ENCODE peak calls at places on chromosomes 3 and 15, in five cellular contexts. X is neuronal stem cell, N is mesenchymal stem cell, D is trophoblast cell, O is H1. W is an unnamed sample.

GRCh38 chr15:61116830-61117229 is 112.3 kb downstream of the RORA start:
- DNase-seq in X (no peak), N (no peak), D (no peak), O (no peak), W (no peak)

GRCh38 chr3:46713898-46714552 is 3.6 kb downstream of the PRSS50 start:
- DNase-seq in X (no peak), N (no peak), D (no peak), O (no peak), W (peak; percentile 17)

GRCh38 chr3:33075996-33076395 is 20.9 kb downstream of the GLB1 start:
- DNase-seq in X (no peak), N (no peak), D (no peak), O (no peak), W (no peak)

GRCh38 chr15:95265419-95265997 is 1034.1 kb downstream of the MCTP2 start:
- DNase-seq in X (no peak), N (no peak), D (peak; percentile 41), O (no peak), W (no peak)

GRCh38 chr15:78350058-78350457 is 9.9 kb downstream of the CRABP1 start:
- DNase-seq in X (no peak), N (no peak), D (no peak), O (no peak), W (no peak)

GRCh38 chr3:85141-85540 is 111.4 kb upstream of the CHL1 start:
- DNase-seq in X (no peak), N (no peak), D (no peak), O (no peak), W (no peak)

GRCh38 chr3:72288955-72289707 is 504.2 kb upstream of the PROK2 start:
- DNase-seq in X (no peak), N (no peak), D (peak; percentile 51), O (no peak), W (no peak)

GRCh38 chr3:53774414-53774813 is 71.8 kb downstream of the CHDH start:
- DNase-seq in X (no peak), N (no peak), D (peak; percentile 9), O (no peak), W (no peak)

GRCh38 chr3:160400048-160400630 is 689 bp downstream of the SMC4 start:
- DNase-seq in X (no peak), N (peak; percentile 70), D (peak; percentile 49), O (no peak), W (peak; percentile 33)

GRCh38 chr3:11367116-11367781 is 95.1 kb downstream of the ATG7 start:
- DNase-seq in X (no peak), N (peak; percentile 94), D (no peak), O (no peak), W (no peak)

GRCh38 chr3:278300-279064 is 81.9 kb downstream of the CHL1 start:
- DNase-seq in X (no peak), N (no peak), D (no peak), O (no peak), W (no peak)

GRCh38 chr15:95822946-95823345 is 507.6 kb upstream of the NR2F2 start:
- DNase-seq in X (no peak), N (no peak), D (no peak), O (no peak), W (no peak)

GRCh38 chr3:14132120-14132519 is 7.3 kb downstream of the TMEM43 start:
- DNase-seq in X (no peak), N (no peak), D (no peak), O (no peak), W (no peak)

GRCh38 chr3:28343144-28343543 is 5.4 kb upstream of the ZCWPW2 start:
- DNase-seq in X (no peak), N (no peak), D (no peak), O (no peak), W (no peak)

GRCh38 chr3:13818919-13819318 is 61.0 kb downstream of the WNT7A start:
- DNase-seq in X (no peak), N (no peak), D (no peak), O (no peak), W (no peak)

GRCh38 chr3:99753268-99753975 is 64.2 kb upstream of the CMSS1 start:
- DNase-seq in X (peak; percentile 50), N (peak; percentile 79), D (no peak), O (peak; percentile 52), W (peak; percentile 47)

GRCh38 chr3:46668116-46668515 is 25.4 kb downstream of the ALS2CL start:
- DNase-seq in X (no peak), N (no peak), D (no peak), O (no peak), W (peak; percentile 22)

GRCh38 chr3:196274585-196274984 is 12.9 kb downstream of the PCYT1A start:
- DNase-seq in X (no peak), N (peak; percentile 41), D (no peak), O (no peak), W (no peak)

GRCh38 chr3:88954853-88955252 is 152.6 kb upstream of the EPHA3 start:
- DNase-seq in X (no peak), N (no peak), D (no peak), O (no peak), W (no peak)

GRCh38 chr15:68818671-68819450 is 1.8 kb downstream of the ANP32A start:
- DNase-seq in X (peak; percentile 55), N (peak; percentile 59), D (peak; percentile 41), O (peak; percentile 70), W (no peak)

GRCh38 chr15:50058231-50058630 is 60.8 kb downstream of the ATP8B4 start:
- DNase-seq in X (no peak), N (peak; percentile 80), D (no peak), O (no peak), W (no peak)

GRCh38 chr3:161104561-161105551 is at the start of gene B3GALNT1:
- DNase-seq in X (peak; percentile 45), N (peak; percentile 76), D (peak; percentile 48), O (peak; percentile 80), W (peak; percentile 75)

GRCh38 chr3:48848816-48849515 is 1.3 kb upstream of the PRKAR2A start:
- DNase-seq in X (no peak), N (no peak), D (no peak), O (no peak), W (no peak)

GRCh38 chr3:109339714-109340648 is 2.6 kb upstream of the DPPA4 start:
- DNase-seq in X (no peak), N (no peak), D (no peak), O (no peak), W (peak; percentile 55)

GRCh38 chr3:6601374-6601773 is 259.5 kb upstream of the GRM7 start:
- DNase-seq in X (no peak), N (no peak), D (no peak), O (no peak), W (no peak)

GRCh38 chr3:112605285-112605684 is 35.7 kb downstream of the CCDC80 start:
- DNase-seq in X (no peak), N (peak; percentile 62), D (no peak), O (no peak), W (no peak)

GRCh38 chr3:106457278-106458210 is 588.7 kb upstream of the CBLB start:
- DNase-seq in X (no peak), N (peak; percentile 28), D (no peak), O (no peak), W (no peak)

DNA sequence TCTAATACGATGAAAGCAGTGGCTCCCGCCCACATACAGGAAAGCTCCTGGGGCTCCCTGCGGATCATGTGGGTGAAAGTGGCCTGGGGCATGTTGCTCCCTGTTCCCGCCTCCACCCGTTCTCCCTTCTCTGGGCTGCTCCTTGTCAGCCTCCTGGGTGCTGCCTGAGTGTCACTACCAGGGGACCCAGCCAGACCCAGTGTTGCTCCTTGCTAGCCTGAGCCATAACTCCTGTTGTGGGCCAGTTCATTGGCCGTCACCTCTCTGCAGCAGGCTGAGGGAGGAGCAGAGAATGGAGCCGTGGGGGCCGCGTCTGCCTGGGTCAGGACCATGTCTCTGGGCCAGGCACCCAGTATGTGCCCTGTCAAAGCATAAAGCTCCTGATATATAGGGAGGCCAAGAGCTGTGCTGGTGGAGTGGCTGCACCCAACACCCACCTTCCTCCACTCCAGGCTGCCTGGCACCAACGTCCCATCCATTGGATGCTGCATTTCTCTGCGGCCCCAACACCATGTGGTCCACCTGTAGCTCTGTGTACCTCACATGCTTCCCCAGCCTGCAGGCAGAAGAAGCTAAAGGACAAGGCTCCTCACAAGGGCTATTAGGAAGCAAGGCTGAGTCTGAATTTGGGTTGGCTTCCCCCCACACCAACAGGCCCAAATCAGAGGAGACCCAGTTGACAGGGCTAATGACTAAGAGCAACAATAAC is 40.5 kb downstream of the KLF13 start:
- DNase-seq in X (no peak), N (no peak), D (no peak), O (no peak), W (no peak)
- H3K23ac ChIP-seq in X (peak overlapping the region; percentile 21), N (no peak overlapping the region), D (no peak overlapping the region), O (no peak overlapping the region), W (no peak overlapping the region)

GRCh38 chr3:177904661-177905060 is 631.6 kb upstream of the KCNMB2 start:
- DNase-seq in X (no peak), N (peak; percentile 13), D (no peak), O (no peak), W (no peak)
- H4K91ac ChIP-seq in X (no peak overlapping the region), N (no peak overlapping the region), D (no peak overlapping the region), O (no peak overlapping the region), W (no peak overlapping the region)

GRCh38 chr15:53762916-53763315 is 3.5 kb upstream of the WDR72 start:
- DNase-seq in X (no peak), N (no peak), D (no peak), O (no peak), W (no peak)

GRCh38 chr15:53759333-53759975 is at the start of gene WDR72:
- DNase-seq in X (peak; percentile 11), N (no peak), D (no peak), O (peak; percentile 68), W (peak; percentile 81)

GRCh38 chr15:53753813-53754212 is 5.7 kb downstream of the WDR72 start:
- DNase-seq in X (no peak), N (no peak), D (no peak), O (no peak), W (no peak)

GRCh38 chr15:53758412-53758811 is 1.1 kb downstream of the WDR72 start:
- DNase-seq in X (no peak), N (no peak), D (no peak), O (no peak), W (no peak)

GRCh38 chr15:53757906-53758305 is 1.6 kb downstream of the WDR72 start:
- DNase-seq in X (no peak), N (no peak), D (no peak), O (no peak), W (no peak)
- H2BK12ac ChIP-seq in X (no peak overlapping the region), N (no peak overlapping the region), D (no peak overlapping the region), O (no peak overlapping the region), W (no peak overlapping the region)

DNA sequence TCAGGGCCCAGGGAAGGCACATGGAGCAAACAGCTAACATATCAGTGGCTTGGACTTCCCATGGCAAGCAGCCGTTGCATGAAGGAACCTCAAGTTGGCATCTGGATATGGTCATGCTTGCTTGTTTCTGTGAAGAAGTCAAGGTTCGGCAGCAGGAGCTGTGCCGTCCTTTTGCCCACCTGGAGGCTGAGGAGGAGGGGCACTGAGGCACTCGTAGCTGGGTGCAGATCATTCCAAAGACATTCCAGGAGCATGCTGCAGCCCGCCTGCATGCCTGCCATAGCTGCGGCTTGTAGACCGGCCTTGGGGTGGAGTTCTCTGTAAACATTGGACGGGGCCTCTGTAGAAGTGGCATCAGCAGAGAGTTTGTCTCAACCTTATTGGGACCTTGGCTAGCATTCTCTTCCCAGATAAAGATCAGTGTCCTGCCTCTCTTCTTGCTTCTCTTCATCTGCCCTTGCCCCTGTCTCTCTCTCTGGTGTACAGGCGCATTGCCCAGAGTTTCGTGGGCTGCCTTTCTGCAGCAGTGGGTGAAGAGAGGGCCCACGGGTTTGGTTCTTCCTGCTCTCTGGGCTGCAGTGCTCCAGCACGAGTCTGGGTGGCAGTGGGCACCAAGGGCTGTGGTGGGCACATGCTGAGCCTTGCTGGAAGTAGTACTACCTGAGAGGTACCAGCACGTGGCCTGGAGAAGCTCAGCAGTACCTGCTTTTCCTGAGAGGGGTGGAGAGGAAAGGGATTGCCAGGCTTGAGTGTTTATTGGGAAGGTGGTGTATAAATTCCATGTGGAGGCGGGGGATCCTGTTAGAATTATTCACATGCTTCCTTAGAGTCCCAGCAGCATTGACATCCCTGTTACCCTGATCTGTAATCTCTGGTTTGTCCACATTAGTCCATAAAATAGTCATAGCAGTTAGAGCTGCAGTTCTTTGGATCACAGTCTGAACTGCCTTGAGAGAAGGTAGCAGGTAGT is 49.4 kb downstream of the CHCHD6 start:
- DNase-seq in X (no peak), N (peak; percentile 76), D (peak; percentile 75), O (no peak), W (no peak)
- H3K23ac ChIP-seq in X (no peak overlapping the region), N (no peak overlapping the region), D (no peak overlapping the region), O (no peak overlapping the region), W (no peak overlapping the region)